ENCODE peak calls at places on chromosomes 11 and 22, in nine cellular contexts. C is thoracic aorta, Y is foreskin fibroblast, A is left ventricle myocardium inferior, K is Calu3, Z is transverse colon, P is GM23338, B is AG09319, X is fibroblast of pulmonary artery. U is an unnamed sample.

GRCh38 chr11:130159657-130160459 is at the start of gene ST14:
- DNase-seq in C (no peak), Y (no peak), A (no peak), K (peak; percentile 81), Z (peak; percentile 89), P (peak; percentile 67), B (no peak), X (no peak), U (peak; percentile 50)

GRCh38 chr22:39501644-39502108 is 414 bp upstream of the MIEF1 start:
- DNase-seq in C (no peak), Y (no peak), A (no peak), K (no peak), Z (no peak), P (no peak), B (no peak), X (no peak), U (no peak)

GRCh38 chr11:32433249-32434115 is 1.9 kb downstream of the WT1 start:
- DNase-seq in C (no peak), Y (no peak), A (no peak), K (no peak), Z (no peak), P (peak; percentile 54), B (no peak), X (no peak), U (no peak)

GRCh38 chr11:33182246-33182878 is 21.1 kb upstream of the CSTF3 start:
- DNase-seq in C (no peak), Y (no peak), A (no peak), K (no peak), Z (peak; percentile 34), P (no peak), B (no peak), X (no peak), U (no peak)

GRCh38 chr11:69234740-69235710 is 58.9 kb upstream of the MYEOV start:
- DNase-seq in C (no peak), Y (no peak), A (no peak), K (no peak), Z (no peak), P (no peak), B (no peak), X (no peak), U (no peak)

GRCh38 chr11:63769719-63770443 is 1.3 kb upstream of the ZFTA start:
- DNase-seq in C (no peak), Y (no peak), A (no peak), K (no peak), Z (no peak), P (peak; percentile 58), B (no peak), X (no peak), U (no peak)

GRCh38 chr11:106218096-106218495 is 140.6 kb downstream of the AASDHPPT start:
- DNase-seq in C (no peak), Y (no peak), A (no peak), K (no peak), Z (no peak), P (peak; percentile 7), B (no peak), X (no peak), U (no peak)

GRCh38 chr11:71332046-71332445 is 79.7 kb upstream of the SHANK2 start:
- DNase-seq in C (no peak), Y (no peak), A (no peak), K (no peak), Z (no peak), P (no peak), B (no peak), X (no peak), U (no peak)

GRCh38 chr11:55969845-55970244 is at the start of gene OR10AG1:
- DNase-seq in C (no peak), Y (no peak), A (no peak), K (no peak), Z (no peak), P (no peak), B (no peak), X (no peak), U (no peak)

GRCh38 chr11:71539017-71539416 is 1.2 kb downstream of the KRTAP5-8 start:
- DNase-seq in C (no peak), Y (no peak), A (no peak), K (no peak), Z (no peak), P (no peak), B (no peak), X (no peak), U (no peak)

GRCh38 chr22:40691532-40691931 is 12.2 kb downstream of the MCHR1 start:
- DNase-seq in C (no peak), Y (no peak), A (no peak), K (no peak), Z (no peak), P (no peak), B (no peak), X (no peak), U (no peak)

GRCh38 chr22:48748113-48748859 is 1079.4 kb downstream of the BRD1 start:
- DNase-seq in C (no peak), Y (no peak), A (no peak), K (no peak), Z (no peak), P (no peak), B (no peak), X (no peak), U (no peak)

GRCh38 chr22:17964153-17964552 is 60.2 kb downstream of the MICAL3 start:
- DNase-seq in C (no peak), Y (no peak), A (no peak), K (no peak), Z (no peak), P (no peak), B (no peak), X (no peak), U (no peak)

GRCh38 chr11:3093281-3094191 is 36.3 kb upstream of the CARS1 start:
- DNase-seq in C (no peak), Y (no peak), A (no peak), K (no peak), Z (no peak), P (peak; percentile 67), B (no peak), X (no peak), U (no peak)

DNA sequence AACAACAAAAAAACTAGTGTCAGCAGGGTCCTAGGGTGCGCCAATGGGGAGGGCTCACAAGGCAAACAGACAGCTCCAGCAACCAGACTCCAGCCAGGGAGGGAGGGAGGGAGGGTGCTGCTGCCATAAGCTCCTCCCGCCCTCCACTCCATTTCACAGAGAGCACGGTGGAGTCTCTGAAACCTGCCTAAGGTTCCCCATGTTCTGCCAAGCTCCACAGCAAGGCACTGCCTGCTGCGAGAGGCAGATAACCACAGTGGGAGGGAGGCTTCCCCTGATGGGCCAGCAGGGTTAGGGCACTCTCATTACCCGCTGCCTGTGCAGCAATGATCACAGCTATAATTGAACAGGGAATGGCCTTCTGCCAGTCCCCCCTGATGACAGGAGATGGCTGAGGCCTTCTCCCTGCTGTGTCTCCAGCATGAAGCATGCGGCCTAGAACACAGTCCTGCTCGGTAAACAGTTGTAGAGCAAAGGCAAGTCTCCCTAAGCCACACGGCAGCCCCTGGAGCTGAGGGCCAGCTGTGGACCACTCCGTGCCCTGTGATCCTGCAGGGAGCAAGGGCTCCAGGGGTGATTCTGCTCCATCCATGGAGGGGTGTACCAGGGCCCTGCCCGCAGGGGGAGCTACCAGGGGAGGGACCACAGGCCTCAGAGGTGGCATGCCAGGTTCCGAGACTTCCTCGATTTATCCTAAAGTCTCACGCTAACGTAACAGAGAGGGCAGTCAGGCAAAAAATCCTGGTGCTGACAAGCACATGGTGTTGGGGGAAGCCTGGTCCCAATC is 42.9 kb downstream of the PC start:
- DNase-seq in C (no peak), Y (no peak), A (no peak), K (no peak), Z (no peak), P (peak; percentile 39), B (no peak), X (no peak), U (no peak)
- TF ChIP-seq CTCF in C (no peak), Y (no peak), A (no peak), K (no peak), Z (no peak), P (peak; percentile 39), B (no peak), X (no peak), U (no peak)

GRCh38 chr22:23550049-23550650 is 29.9 kb downstream of the IGLL1 start:
- DNase-seq in C (no peak), Y (no peak), A (no peak), K (no peak), Z (no peak), P (no peak), B (no peak), X (no peak), U (no peak)
- TF ChIP-seq CTCF in C (no peak), Y (no peak), A (no peak), K (no peak), Z (no peak), P (no peak), B (no peak), X (no peak), U (no peak)

DNA sequence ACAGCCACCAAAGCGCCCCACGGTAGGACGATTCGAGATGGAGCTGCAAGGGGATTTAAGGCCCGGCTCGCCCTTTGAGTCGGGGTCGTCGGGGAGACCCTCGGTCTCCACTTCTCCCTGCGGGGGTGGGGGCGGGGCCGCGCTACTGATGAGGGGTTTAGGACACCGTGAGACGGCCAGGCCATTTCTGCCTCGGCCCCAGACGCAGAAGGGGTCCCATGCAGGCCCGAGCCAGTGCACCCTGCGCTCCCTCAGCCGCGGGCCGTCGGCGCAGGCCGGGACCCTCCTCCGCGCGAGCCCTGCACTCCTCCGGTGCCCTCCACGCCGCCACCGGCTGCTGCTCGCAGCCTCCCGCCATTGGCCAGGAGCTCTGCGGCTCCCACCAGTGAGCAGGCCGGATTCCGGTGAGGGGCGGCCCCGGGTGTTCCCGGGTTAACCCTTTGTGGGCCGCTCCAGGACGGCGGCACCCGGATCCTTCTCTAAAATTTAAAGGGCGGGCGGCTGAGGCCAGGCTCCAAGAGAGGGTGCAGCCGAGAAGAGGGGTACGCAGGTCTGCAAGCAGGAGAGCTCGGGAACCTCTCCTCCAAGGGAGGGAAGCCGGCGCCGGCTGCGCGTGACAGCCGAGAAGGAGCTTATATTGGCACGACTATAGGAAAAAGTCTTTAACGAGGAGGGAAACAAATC is 18.0 kb downstream of the CREB3L1 start:
- DNase-seq in C (no peak), Y (peak; percentile 80), A (peak; percentile 81), K (no peak), Z (peak; percentile 70), P (peak; percentile 94), B (no peak), X (peak; percentile 75), U (peak; percentile 42)
- TF ChIP-seq CTCF in C (no peak), Y (no peak), A (no peak), K (no peak), Z (no peak), P (no peak), B (no peak), X (no peak), U (no peak)

DNA sequence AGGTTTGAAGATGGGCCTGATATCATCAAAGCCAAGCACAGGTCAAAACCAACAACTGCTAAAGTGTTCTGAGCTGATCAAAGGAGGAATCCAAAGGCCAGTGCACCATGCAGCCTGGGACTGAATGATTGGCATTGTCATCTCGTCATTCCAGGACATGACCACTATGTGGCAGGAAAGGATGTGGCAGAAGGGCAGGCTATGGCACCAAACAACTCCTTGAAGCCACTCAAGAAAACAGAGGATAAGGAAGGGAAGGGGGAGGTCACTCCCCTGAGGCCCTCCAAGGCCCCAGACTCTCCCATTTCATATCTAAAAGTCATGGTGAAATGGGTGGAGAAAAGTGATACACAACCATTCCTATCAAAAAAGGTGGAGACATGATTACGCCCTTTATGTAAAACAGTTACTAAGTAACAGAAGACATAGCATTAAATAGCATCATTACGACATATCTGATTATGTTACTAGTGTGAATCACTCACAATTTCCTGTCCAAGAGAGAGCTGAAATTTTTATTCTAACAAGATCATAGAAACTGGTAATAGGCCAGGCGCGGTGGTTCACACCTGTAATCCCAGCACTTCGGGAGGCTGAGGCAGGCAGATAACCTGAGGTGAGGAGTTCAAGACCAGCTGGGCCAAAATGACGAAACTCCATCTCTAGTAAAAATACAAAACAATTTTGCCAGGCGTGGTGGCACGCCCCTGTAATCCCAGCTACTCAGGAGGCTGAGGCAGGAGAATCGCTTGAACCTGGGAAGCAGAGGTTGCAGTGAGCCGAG is 49.3 kb downstream of the AHNAK start:
- DNase-seq in C (no peak), Y (no peak), A (no peak), K (peak; percentile 62), Z (peak; percentile 62), P (peak; percentile 78), B (no peak), X (peak; percentile 79), U (peak; percentile 98)
- TF ChIP-seq CTCF in C (no peak), Y (peak; percentile 12), A (peak; percentile 62), K (peak; percentile 69), Z (peak; percentile 71), P (peak; percentile 87), B (peak; percentile 32), X (peak; percentile 29), U (peak; percentile 53)

U was measured in bronchial epithelial cell.